ENCODE peak calls at places on chromosomes 7 and 10, in four cellular contexts. Q, C, V and G are unnamed samples.

GRCh38 chr7:108455833-108456677 is at the start of gene NRCAM:
- DNase-seq in Q (peak), V (peak), C (no peak), G (peak)

GRCh38 chr7:52150952-52151351 is 834.3 kb upstream of the COBL start:
- DNase-seq in C (no peak), Q (no peak), V (no peak), G (no peak)

GRCh38 chr7:135428011-135428410 is 81.9 kb downstream of the CNOT4 start:
- DNase-seq in C (no peak), V (no peak), Q (no peak), G (no peak)

GRCh38 chr7:50812847-50813475 is 30.3 kb upstream of the GRB10 start:
- DNase-seq in Q (peak), V (no peak), C (peak), G (peak)

GRCh38 chr10:103197177-103197576 is 4.1 kb upstream of the NT5C2 start:
- DNase-seq in Q (peak), V (no peak), C (peak), G (peak)

GRCh38 chr10:117370205-117370604 is 5.0 kb downstream of the PDZD8 start:
- DNase-seq in Q (no peak), V (no peak), C (peak), G (no peak)

GRCh38 chr10:124579003-124579384 is 117.4 kb downstream of the LHPP start:
- DNase-seq in Q (no peak), V (no peak), C (no peak), G (no peak)

GRCh38 chr10:130045091-130045652 is 65.5 kb downstream of the C10orf143 start:
- DNase-seq in Q (peak), C (no peak), V (no peak), G (no peak)

GRCh38 chr10:26860026-26860541 is 674 bp downstream of the ABI1 start:
- DNase-seq in C (peak), V (peak), Q (peak), G (peak)

GRCh38 chr10:32149257-32149955 is 93.2 kb upstream of the KIF5B start:
- DNase-seq in C (peak), V (no peak), Q (peak), G (peak)

GRCh38 chr7:55884321-55884720 is 2.9 kb upstream of the ZNF713 start:
- DNase-seq in C (no peak), V (no peak), Q (no peak), G (no peak)

GRCh38 chr7:27377988-27378387 is 135.4 kb downstream of the EVX1 start:
- DNase-seq in Q (peak), V (no peak), C (no peak), G (no peak)

GRCh38 chr7:133121175-133121844 is 39.4 kb upstream of the CHCHD3 start:
- DNase-seq in C (no peak), Q (peak), V (no peak), G (no peak)

GRCh38 chr7:111499027-111499426 is 63.3 kb downstream of the IMMP2L start:
- DNase-seq in V (no peak), Q (no peak), C (peak), G (peak)

GRCh38 chr7:155791214-155791737 is 21.0 kb downstream of the SHH start:
- DNase-seq in Q (no peak), C (no peak), V (no peak), G (no peak)

GRCh38 chr7:158432369-158433270 is 155.0 kb downstream of the PTPRN2 start:
- DNase-seq in V (no peak), C (no peak), Q (no peak), G (peak)

GRCh38 chr7:98970031-98970615 is 91.8 kb downstream of the TRRAP start:
- DNase-seq in C (no peak), V (no peak), Q (no peak), G (no peak)

GRCh38 chr7:82821037-82821436 is 341.6 kb downstream of the PCLO start:
- DNase-seq in V (no peak), C (no peak), Q (peak), G (no peak)

GRCh38 chr10:10609379-10609955 is 408.2 kb upstream of the CELF2 start:
- DNase-seq in Q (no peak), V (no peak), C (no peak), G (no peak)

GRCh38 chr7:23713285-23714235 is 3.5 kb downstream of the STK31 start:
- DNase-seq in C (peak), Q (no peak), V (no peak), G (peak)

GRCh38 chr7:29269941-29270340 is 75.4 kb downstream of the CHN2 start:
- DNase-seq in C (no peak), Q (no peak), V (no peak), G (no peak)

GRCh38 chr7:29270979-29271658 is 76.5 kb downstream of the CHN2 start:
- DNase-seq in Q (peak), V (no peak), C (no peak), G (peak)

GRCh38 chr7:29274156-29275017 is 79.8 kb downstream of the CHN2 start:
- DNase-seq in C (no peak), Q (no peak), V (no peak), G (no peak)

GRCh38 chr7:29275018-29275318 is 80.4 kb downstream of the CHN2 start:
- DNase-seq in Q (no peak), C (no peak), V (no peak), G (no peak)

GRCh38 chr7:29270579-29270978 is 76.0 kb downstream of the CHN2 start:
- DNase-seq in V (no peak), C (no peak), Q (no peak), G (peak)
- H4K8ac ChIP-seq in V (no peak), C (no peak), Q (no peak), G (no peak)

GRCh38 chr10:73995035-73995358 is 2.9 kb upstream of the VCL start:
- DNase-seq in V (no peak), C (no peak), Q (peak), G (no peak)

GRCh38 chr10:73999703-74000102 is 1.8 kb downstream of the VCL start:
- DNase-seq in C (peak), V (no peak), Q (no peak), G (peak)

GRCh38 chr10:73997806-73998622 is at the start of gene VCL:
- DNase-seq in Q (peak), C (peak), V (peak), G (peak)

GRCh38 chr10:73998623-73999622 is 1.0 kb downstream of the VCL start:
- DNase-seq in Q (peak), C (peak), V (peak), G (peak)

GRCh38 chr10:73997479-73997805 is 474 bp upstream of the VCL start:
- DNase-seq in Q (no peak), C (no peak), V (no peak), G (no peak)
- H2BK120ac ChIP-seq in Q (no peak), C (peak), V (no peak), G (no peak)

DNA sequence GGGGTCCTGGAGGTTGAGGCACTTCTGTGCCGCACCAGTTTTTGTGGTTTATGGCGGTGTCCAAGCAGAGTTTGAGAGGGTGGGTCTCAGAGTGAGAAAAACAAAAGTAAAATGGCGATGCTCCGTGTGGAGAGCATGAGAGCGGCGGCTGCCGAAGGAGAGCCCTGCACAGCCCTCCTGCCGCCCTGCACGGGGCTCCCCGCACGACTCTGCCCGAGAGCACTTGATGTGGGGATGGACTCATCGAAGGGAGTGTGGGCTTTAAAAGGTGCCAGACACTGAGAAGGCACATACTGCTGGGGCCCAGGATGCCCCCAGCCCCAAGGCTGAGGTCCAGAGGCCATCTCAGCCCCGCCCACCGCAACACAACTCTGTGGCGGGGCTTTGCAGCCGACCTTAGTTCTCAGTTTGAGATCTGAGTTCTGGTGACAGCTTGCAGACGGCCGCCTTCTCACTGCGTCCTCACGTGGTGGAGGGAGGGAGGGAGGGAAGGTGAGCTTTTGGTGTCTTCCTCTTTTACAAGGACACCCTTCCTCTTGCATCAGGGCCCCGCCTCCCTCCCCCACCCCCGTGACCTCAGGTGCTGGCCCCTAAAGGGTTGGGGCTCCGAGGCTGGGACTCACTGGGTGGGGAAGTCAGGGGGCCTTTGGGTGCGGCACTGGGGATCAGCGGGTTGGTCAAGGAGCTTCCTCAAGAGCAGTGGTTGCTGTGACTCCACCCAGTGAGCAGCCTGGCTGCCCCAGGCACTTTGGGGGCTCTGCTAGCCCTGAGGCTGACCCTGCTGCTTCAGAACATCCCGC is 69.1 kb downstream of the NKX6-2 start:
- DNase-seq in Q (peak), V (no peak), C (no peak), G (no peak)
- H4K8ac ChIP-seq in Q (no peak), V (no peak), C (no peak), G (no peak)

GRCh38 chr10:112813866-112814596 is 136.0 kb upstream of the TCF7L2 start:
- DNase-seq in C (no peak), V (no peak), Q (no peak), G (no peak)
- H2BK120ac ChIP-seq in C (peak), V (no peak), Q (no peak), G (no peak)